ENCODE peak calls at places on chromosomes 7 and 10, in four cellular contexts. A, L, D and T are unnamed samples.

GRCh38 chr10:103451091-103451801 is 924 bp downstream of the CALHM2 start:
- DNase-seq in D (peak; percentile 77), L (peak; percentile 84), A (peak; percentile 44), T (peak; percentile 46)

GRCh38 chr7:116169060-116169459 is 41.3 kb upstream of the TES start:
- DNase-seq in D (no peak), A (no peak), L (no peak), T (no peak)

GRCh38 chr7:120718361-120718760 is 139.6 kb downstream of the TSPAN12 start:
- DNase-seq in L (no peak), D (no peak), A (no peak), T (no peak)

GRCh38 chr7:108142180-108142579 is 12.0 kb upstream of the LAMB4 start:
- DNase-seq in D (no peak), A (no peak), L (no peak), T (no peak)

GRCh38 chr10:99341860-99342517 is 12.8 kb downstream of the CNNM1 start:
- DNase-seq in A (no peak), L (no peak), D (no peak), T (no peak)

GRCh38 chr10:132337019-132337418 is 5.0 kb downstream of the LRRC27 start:
- DNase-seq in D (peak; percentile 60), L (no peak), A (peak; percentile 17), T (no peak)

GRCh38 chr10:42732266-42732665 is 50.3 kb upstream of the BMS1 start:
- DNase-seq in L (no peak), D (no peak), A (no peak), T (no peak)

GRCh38 chr7:104179178-104179577 is 28.6 kb downstream of the ORC5 start:
- DNase-seq in A (no peak), D (no peak), L (no peak), T (no peak)

DNA sequence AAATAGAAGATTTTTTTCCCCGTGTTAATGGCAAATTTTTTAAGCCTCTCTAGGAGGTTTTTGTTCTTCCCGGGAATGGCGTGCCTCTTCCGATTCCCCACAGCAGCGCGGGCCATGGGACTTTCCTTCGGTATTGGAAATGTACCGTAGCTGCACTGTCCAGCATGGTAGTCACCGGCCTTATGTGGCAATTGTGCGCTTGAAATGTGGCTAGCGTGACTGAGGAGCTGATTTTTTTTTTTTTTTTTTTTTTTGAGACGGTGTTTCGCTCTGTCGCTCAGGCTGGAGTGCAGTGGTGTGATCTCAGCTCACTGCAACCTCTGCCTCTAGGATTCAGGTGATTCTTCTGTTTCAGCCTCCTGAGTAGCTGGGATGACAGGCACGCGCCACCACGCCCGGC is 938 bp upstream of the TCTN3 start:
- DNase-seq in D (no peak), A (no peak), L (no peak), T (no peak)
- H3K27ac ChIP-seq in D (no peak overlapping the region), A (no peak overlapping the region), L (no peak overlapping the region), T (peak overlapping the region; percentile 56)

GRCh38 chr10:22633528-22633927 is 80.8 kb downstream of the PIP4K2A start:
- DNase-seq in A (no peak), D (no peak), L (no peak), T (no peak)

GRCh38 chr10:22634606-22635467 is 79.5 kb downstream of the PIP4K2A start:
- DNase-seq in A (no peak), L (no peak), D (no peak), T (no peak)

GRCh38 chr10:22634093-22634492 is 80.3 kb downstream of the PIP4K2A start:
- DNase-seq in A (no peak), D (no peak), L (no peak), T (no peak)

GRCh38 chr10:22631646-22632278 is 82.6 kb downstream of the PIP4K2A start:
- DNase-seq in A (no peak), L (no peak), D (peak; percentile 47), T (no peak)

DNA sequence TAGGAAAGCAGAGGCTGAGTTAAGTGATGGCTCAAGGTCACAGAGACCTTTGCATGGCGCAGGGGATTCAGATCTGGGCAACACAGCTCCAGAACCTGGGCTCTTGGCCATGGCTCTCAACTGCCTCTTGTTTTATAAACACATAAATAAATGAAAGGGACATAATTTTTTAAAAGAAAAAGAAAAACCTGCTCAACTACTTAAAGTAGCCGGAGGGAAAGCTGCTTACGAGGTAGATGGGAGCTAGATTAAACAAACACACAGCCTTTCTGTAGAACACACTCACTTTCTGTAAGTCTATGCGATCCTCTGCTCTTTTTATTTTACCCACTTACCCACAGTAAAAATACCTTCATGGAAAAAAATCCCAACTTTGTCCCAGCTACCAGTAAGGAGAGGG is 81.3 kb downstream of the PIP4K2A start:
- DNase-seq in L (no peak), D (no peak), A (no peak), T (no peak)
- H3K27ac ChIP-seq in L (no peak overlapping the region), D (peak overlapping the region; percentile 73), A (peak overlapping the region; percentile 75), T (peak overlapping the region; percentile 23)

DNA sequence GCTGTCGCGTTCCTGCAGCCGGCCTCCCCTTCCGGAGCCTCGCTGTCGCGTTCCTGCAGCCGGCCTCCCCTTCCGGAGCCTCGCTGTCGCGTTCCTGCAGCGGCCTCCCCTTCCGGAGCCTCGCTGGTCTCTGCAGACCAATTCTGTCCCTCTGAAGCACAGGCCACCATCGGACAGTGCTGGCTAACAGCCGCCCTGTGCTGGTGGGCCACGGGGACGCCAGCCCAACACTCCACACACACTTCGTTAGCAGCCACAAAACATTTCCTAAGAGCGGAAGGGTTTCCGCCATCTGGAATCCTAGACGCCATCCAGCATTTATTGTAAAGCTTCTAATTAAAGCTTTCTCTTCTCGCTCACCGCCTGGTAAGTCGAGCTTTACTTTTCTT is 11.2 kb downstream of the GPER1 start:
- DNase-seq in A (no peak), L (no peak), D (no peak), T (no peak)
- H3K27ac ChIP-seq in A (no peak overlapping the region), L (no peak overlapping the region), D (no peak overlapping the region), T (no peak overlapping the region)

GRCh38 chr10:13271552-13272163 is 28.2 kb downstream of the PHYH start:
- DNase-seq in A (peak; percentile 49), D (peak; percentile 81), L (peak; percentile 14), T (peak; percentile 57)

GRCh38 chr10:13270877-13271551 is 28.9 kb downstream of the PHYH start:
- DNase-seq in D (peak; percentile 59), L (no peak), A (no peak), T (no peak)

GRCh38 chr10:13268310-13268709 is 31.6 kb downstream of the PHYH start:
- DNase-seq in D (no peak), A (no peak), L (no peak), T (no peak)

GRCh38 chr10:13268841-13269240 is 31.0 kb downstream of the PHYH start:
- DNase-seq in L (peak; percentile 15), D (no peak), A (no peak), T (no peak)

GRCh38 chr10:13272164-13272571 is 27.7 kb downstream of the PHYH start:
- DNase-seq in A (no peak), D (peak; percentile 49), L (no peak), T (no peak)
- H3K27ac ChIP-seq in A (no peak overlapping the region), D (no peak overlapping the region), L (no peak overlapping the region), T (no peak overlapping the region)

DNA sequence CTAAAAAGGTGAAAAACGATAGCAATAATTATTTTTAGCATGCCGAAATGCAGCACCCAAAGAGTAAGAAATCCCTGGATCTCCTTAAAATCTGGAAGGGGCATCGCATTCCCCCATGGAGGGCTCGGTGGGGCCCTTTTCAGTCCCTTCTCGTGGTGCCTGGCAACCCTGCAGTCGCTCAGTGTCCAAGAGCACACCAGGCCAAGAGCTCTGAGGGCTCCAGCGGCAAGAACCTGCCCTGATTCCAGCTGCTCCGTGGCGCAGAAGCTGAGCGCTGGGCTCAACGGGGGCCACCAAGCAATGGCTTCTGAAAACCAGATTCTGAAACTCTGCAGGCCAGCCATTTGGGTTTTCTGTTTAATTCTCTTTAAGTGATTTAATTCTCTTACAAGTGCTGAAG is 131.2 kb downstream of the PRKAG2 start:
- DNase-seq in D (no peak), A (no peak), L (no peak), T (no peak)
- H3K27ac ChIP-seq in D (peak overlapping the region; percentile 77), A (no peak overlapping the region), L (no peak overlapping the region), T (no peak overlapping the region)

GRCh38 chr7:155342313-155342712 is 44.6 kb downstream of the INSIG1 start:
- DNase-seq in L (no peak), A (no peak), D (no peak), T (no peak)

GRCh38 chr7:155344618-155345433 is 47.1 kb downstream of the INSIG1 start:
- DNase-seq in D (peak; percentile 89), A (peak; percentile 80), L (peak; percentile 65), T (peak; percentile 84)

GRCh38 chr7:155344270-155344617 is 46.6 kb downstream of the INSIG1 start:
- DNase-seq in D (no peak), L (no peak), A (no peak), T (no peak)

GRCh38 chr7:155343150-155343549 is 45.5 kb downstream of the INSIG1 start:
- DNase-seq in A (no peak), L (no peak), D (no peak), T (no peak)

GRCh38 chr7:155343661-155344121 is 46.0 kb downstream of the INSIG1 start:
- DNase-seq in A (no peak), D (no peak), L (no peak), T (no peak)
- H3K27ac ChIP-seq in A (no peak overlapping the region), D (no peak overlapping the region), L (no peak overlapping the region), T (no peak overlapping the region)

DNA sequence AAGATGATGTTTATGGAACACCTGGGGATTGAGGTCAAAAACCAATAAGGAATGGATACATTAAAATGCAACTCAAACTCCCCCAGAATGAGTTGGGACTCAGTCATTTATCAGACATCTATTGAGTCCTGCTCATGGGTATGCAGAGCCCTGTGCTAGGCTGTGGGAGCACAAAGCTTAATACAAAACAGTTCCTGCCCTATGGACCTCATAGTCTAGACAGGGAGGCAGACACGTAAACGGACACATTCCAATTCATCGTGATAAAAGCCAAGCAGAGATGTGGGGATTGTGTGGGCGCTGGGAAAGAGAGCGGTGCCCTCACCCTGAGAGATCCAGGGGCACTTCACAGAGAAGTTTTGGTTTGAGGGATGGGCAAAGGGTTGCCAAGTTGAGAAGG is 181.7 kb downstream of the PTEN start:
- DNase-seq in L (no peak), D (no peak), A (no peak), T (no peak)
- H3K27ac ChIP-seq in L (no peak overlapping the region), D (peak overlapping the region; percentile 51), A (no peak overlapping the region), T (no peak overlapping the region)

GRCh38 chr10:22325272-22325947 is 4.5 kb downstream of the BMI1 start:
- DNase-seq in L (peak; percentile 71), D (peak; percentile 91), A (peak; percentile 84), T (peak; percentile 80)

GRCh38 chr10:22324413-22324812 is 3.5 kb downstream of the BMI1 start:
- DNase-seq in A (no peak), D (no peak), L (no peak), T (no peak)

GRCh38 chr10:22323538-22324305 is 2.8 kb downstream of the BMI1 start:
- DNase-seq in D (no peak), A (no peak), L (no peak), T (no peak)

GRCh38 chr10:22324893-22325271 is 4.0 kb downstream of the BMI1 start:
- DNase-seq in L (no peak), D (no peak), A (no peak), T (no peak)

GRCh38 chr10:22325948-22326702 is 5.2 kb downstream of the BMI1 start:
- DNase-seq in A (no peak), D (no peak), L (no peak), T (no peak)
- H3K27ac ChIP-seq in A (peak overlapping the region; percentile 28), D (peak overlapping the region; percentile 59), L (peak overlapping the region; percentile 39), T (peak overlapping the region; percentile 66)

DNA sequence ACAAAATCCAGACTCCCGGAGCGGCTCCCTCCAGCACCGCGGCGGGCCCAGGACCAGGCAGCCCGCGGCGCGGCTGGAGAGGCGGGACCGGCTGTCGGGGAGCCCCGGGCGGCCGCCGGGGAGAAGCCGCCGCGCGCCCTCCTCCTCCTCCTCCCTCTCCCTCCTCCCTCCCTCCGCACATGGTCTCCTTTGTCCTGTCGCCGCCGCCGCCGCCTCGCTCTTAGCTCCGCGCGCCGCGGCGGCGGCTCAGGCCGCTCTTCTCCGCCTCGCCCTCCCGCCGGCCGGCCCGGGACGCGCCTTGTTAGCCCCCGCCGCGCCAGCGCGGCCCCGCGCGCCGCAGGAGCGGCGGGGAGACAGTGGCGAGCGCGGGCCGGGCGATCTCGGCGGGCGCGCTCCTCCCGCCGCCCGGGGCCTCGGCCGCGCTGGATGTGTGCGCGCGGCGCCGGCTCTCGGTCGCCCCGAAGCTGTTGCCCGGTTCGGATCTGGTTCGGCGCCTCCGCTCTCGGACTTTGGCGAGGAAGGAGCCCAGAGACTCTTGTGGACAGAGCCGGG is 437.5 kb upstream of the GALNT17 start:
- DNase-seq in L (peak; percentile 62), D (peak; percentile 58), A (peak; percentile 4), T (no peak)
- H3K27ac ChIP-seq in L (no peak overlapping the region), D (peak overlapping the region; percentile 92), A (peak overlapping the region; percentile 31), T (no peak overlapping the region)